ENCODE peak calls at places on chromosome 22, in five cellular contexts. N is HT-29, A is MM.1S, K is neural crest cell, H is aorta. B is an unnamed sample.

GRCh38 chr22:26527574-26528465 is 15.5 kb upstream of the TFIP11 start:
- DNase-seq in N (no peak), A (no peak), K (no peak), H (no peak), B (no peak)

GRCh38 chr22:48756146-48757111 is 1071.2 kb downstream of the BRD1 start:
- DNase-seq in N (no peak), A (no peak), K (no peak), H (no peak), B (no peak)

GRCh38 chr22:46574438-46574992 is 37.1 kb upstream of the CELSR1 start:
- DNase-seq in N (no peak), A (no peak), K (no peak), H (peak), B (no peak)

GRCh38 chr22:22769434-22770279 is 118.0 kb upstream of the IGLL5 start:
- DNase-seq in N (no peak), A (no peak), K (no peak), H (no peak), B (no peak)

GRCh38 chr22:46846832-46847355 is 84.4 kb downstream of the TBC1D22A start:
- DNase-seq in N (no peak), A (no peak), K (no peak), H (no peak), B (no peak)

GRCh38 chr22:35154937-35155387 is 89.0 kb downstream of the ISX start:
- DNase-seq in N (peak), A (peak), K (peak), H (no peak), B (no peak)

GRCh38 chr22:38789606-38790005 is 4.3 kb downstream of the DNAL4 start:
- DNase-seq in N (no peak), A (no peak), K (no peak), H (no peak), B (no peak)

GRCh38 chr22:46897246-46897623 is 134.8 kb downstream of the TBC1D22A start:
- DNase-seq in N (no peak), A (no peak), K (no peak), H (no peak), B (no peak)

GRCh38 chr22:32695451-32695891 is 106.0 kb upstream of the TIMP3 start:
- DNase-seq in N (peak), A (no peak), K (no peak), H (no peak), B (no peak)

GRCh38 chr22:33381531-33382406 is 323.6 kb upstream of the SYN3 start:
- DNase-seq in N (no peak), A (no peak), K (no peak), H (no peak), B (no peak)

GRCh38 chr22:46574993-46575914 is 37.8 kb upstream of the CELSR1 start:
- DNase-seq in N (peak), A (peak), K (no peak), H (peak), B (no peak)

GRCh38 chr22:39508393-39508792 is 6.3 kb downstream of the MIEF1 start:
- DNase-seq in N (no peak), A (no peak), K (no peak), H (no peak), B (no peak)

GRCh38 chr22:27443315-27443714 is 358.2 kb downstream of the MN1 start:
- DNase-seq in N (no peak), A (no peak), K (no peak), H (no peak), B (no peak)

GRCh38 chr22:36360871-36361383 is 26.8 kb downstream of the MYH9 start:
- DNase-seq in N (no peak), A (no peak), K (no peak), H (no peak), B (no peak)

GRCh38 chr22:50532824-50533344 is 3.1 kb upstream of the TYMP start:
- DNase-seq in N (no peak), A (no peak), K (no peak), H (peak), B (no peak)

GRCh38 chr22:45731041-45731797 is 59.6 kb downstream of the ATXN10 start:
- DNase-seq in N (no peak), A (no peak), K (no peak), H (no peak), B (no peak)

GRCh38 chr22:35197071-35197470 is 60.2 kb upstream of the HMGXB4 start:
- DNase-seq in N (no peak), A (no peak), K (no peak), H (no peak), B (no peak)

GRCh38 chr22:45969801-45970464 is 7.0 kb downstream of the WNT7B start:
- DNase-seq in N (no peak), A (no peak), K (no peak), H (no peak), B (no peak)

GRCh38 chr22:41780714-41781507 is 19.6 kb upstream of the CCDC134 start:
- DNase-seq in N (no peak), A (peak), K (no peak), H (peak), B (peak)

GRCh38 chr22:19892249-19892879 is 37.7 kb upstream of the GNB1L start:
- DNase-seq in N (no peak), A (no peak), K (no peak), H (no peak), B (no peak)

GRCh38 chr22:48212727-48213126 is 1450.3 kb downstream of the TBC1D22A start:
- DNase-seq in N (no peak), A (no peak), K (no peak), H (no peak), B (no peak)

GRCh38 chr22:32698926-32699619 is 102.4 kb upstream of the TIMP3 start:
- DNase-seq in N (no peak), A (no peak), K (no peak), H (peak), B (no peak)

GRCh38 chr22:19060356-19061009 is 61.7 kb downstream of the DGCR2 start:
- DNase-seq in N (peak), A (no peak), K (no peak), H (no peak), B (no peak)

GRCh38 chr22:31915499-31916065 is 28.8 kb upstream of the YWHAH start:
- DNase-seq in N (no peak), A (no peak), K (no peak), H (no peak), B (no peak)

GRCh38 chr22:49930128-49930527 is 11.7 kb downstream of the CRELD2 start:
- DNase-seq in N (no peak), A (no peak), K (no peak), H (peak), B (no peak)

GRCh38 chr22:40764743-40765441 is 54.3 kb downstream of the SLC25A17 start:
- DNase-seq in N (no peak), A (no peak), K (no peak), H (no peak), B (no peak)

GRCh38 chr22:46815896-46816721 is 53.7 kb downstream of the TBC1D22A start:
- DNase-seq in N (no peak), A (no peak), K (no peak), H (peak), B (no peak)

GRCh38 chr22:45496451-45496941 is 6.2 kb upstream of the FBLN1 start:
- DNase-seq in N (no peak), A (no peak), K (no peak), H (peak), B (no peak)

GRCh38 chr22:49647346-49648026 is 180.2 kb downstream of the BRD1 start:
- DNase-seq in N (no peak), A (no peak), K (no peak), H (no peak), B (no peak)

GRCh38 chr22:17120711-17121234 is 387 bp downstream of the TMEM121B start:
- DNase-seq in N (no peak), A (no peak), K (peak), H (no peak), B (no peak)

GRCh38 chr22:19879996-19880785 is 25.5 kb upstream of the GNB1L start:
- DNase-seq in N (no peak), A (no peak), K (no peak), H (peak), B (no peak)

GRCh38 chr22:28952857-28953256 is 69.5 kb downstream of the ZNRF3 start:
- DNase-seq in N (no peak), A (no peak), K (no peak), H (no peak), B (no peak)

GRCh38 chr22:33030923-33031525 is 27.2 kb downstream of the SYN3 start:
- DNase-seq in N (no peak), A (no peak), K (no peak), H (no peak), B (no peak)

GRCh38 chr22:36147196-36147788 is 13.3 kb downstream of the APOL3 start:
- DNase-seq in N (no peak), A (no peak), K (no peak), H (no peak), B (no peak)

GRCh38 chr22:25630446-25630845 is 66.0 kb downstream of the GRK3 start:
- DNase-seq in N (no peak), A (no peak), K (no peak), H (no peak), B (no peak)

GRCh38 chr22:42933783-42934144 is 76.7 kb upstream of the ARFGAP3 start:
- DNase-seq in N (peak), A (no peak), K (no peak), H (no peak), B (no peak)

B was measured in natural killer cell.